ENCODE peak calls at places on chromosome 2, in six cellular contexts. Q is stimulated activated naive CD4-positive, alpha-beta T cell; T is pancreas; H is activated CD4-positive, CD25-positive, alpha-beta regulatory T cell; G is activated CD4-positive, alpha-beta T cell treated with anti-CD3 and anti-CD28 coated beads, Interleukin-2, amount 50 U/mL, for 24 hours; K is mesendoderm. I is an unnamed sample.

GRCh38 chr2:11559066-11559785 is 25.4 kb downstream of the GREB1 start:
- DNase-seq in Q (no peak), T (no peak), H (no peak), G (no peak), K (no peak), I (no peak)

GRCh38 chr2:55043841-55044240 is 6.4 kb downstream of the RTN4 start:
- DNase-seq in Q (no peak), T (no peak), H (no peak), G (no peak), K (no peak), I (no peak)

GRCh38 chr2:47083886-47084682 is 71.0 kb downstream of the STPG4 start:
- DNase-seq in Q (no peak), T (no peak), H (no peak), G (no peak), K (no peak), I (no peak)

GRCh38 chr2:112175333-112175732 is 37.1 kb downstream of the FBLN7 start:
- DNase-seq in Q (no peak), T (no peak), H (no peak), G (no peak), K (no peak), I (no peak)

GRCh38 chr2:88601302-88601701 is 26.0 kb downstream of the EIF2AK3 start:
- DNase-seq in Q (no peak), T (no peak), H (no peak), G (no peak), K (peak), I (no peak)

GRCh38 chr2:174544156-174544555 is 53.4 kb downstream of the WIPF1 start:
- DNase-seq in Q (no peak), T (no peak), H (no peak), G (no peak), K (no peak), I (no peak)

GRCh38 chr2:208083807-208084206 is 40.5 kb downstream of the CRYGD start:
- DNase-seq in Q (no peak), T (no peak), H (no peak), G (no peak), K (no peak), I (no peak)

GRCh38 chr2:218962859-218963492 is 3.5 kb downstream of the CDK5R2 start:
- DNase-seq in Q (peak), T (peak), H (peak), G (no peak), K (peak), I (no peak)